ENCODE peak calls at places on chromosome 11, in four cellular contexts. S is cerebellar nuclear complex, P is WTC11, L is fibroblast of lung. Y is an unnamed sample.

GRCh38 chr11:73218106-73218829 is at the start of gene P2RY2:
- DNase-seq in S (no peak), P (peak; percentile 80), L (no peak), Y (peak; percentile 27)

GRCh38 chr11:47144541-47144940 is 32.1 kb downstream of the ARFGAP2 start:
- DNase-seq in S (no peak), P (no peak), L (no peak), Y (no peak)

GRCh38 chr11:20367313-20367948 is 3.9 kb downstream of the HTATIP2 start:
- DNase-seq in S (no peak), P (no peak), L (peak; percentile 92), Y (peak; percentile 91)

GRCh38 chr11:134951305-134951700 is 539.3 kb upstream of the B3GAT1 start:
- DNase-seq in S (no peak), P (no peak), L (peak; percentile 67), Y (peak; percentile 68)

GRCh38 chr11:2201542-2201941 is 29.9 kb upstream of the TH start:
- DNase-seq in S (no peak), P (no peak), L (no peak), Y (no peak)

GRCh38 chr11:134045799-134046635 is 22.9 kb upstream of the JAM3 start:
- DNase-seq in S (no peak), P (peak; percentile 59), L (no peak), Y (no peak)

GRCh38 chr11:119772581-119772980 is 43.6 kb upstream of the NECTIN1 start:
- DNase-seq in S (no peak), P (no peak), L (no peak), Y (no peak)

GRCh38 chr11:8959546-8960166 is 4.6 kb downstream of the TMEM9B start:
- DNase-seq in S (peak; percentile 7), P (peak; percentile 16), L (peak; percentile 89), Y (peak; percentile 91)

GRCh38 chr11:35932641-35933571 is 11.0 kb upstream of the LDLRAD3 start:
- DNase-seq in S (no peak), P (no peak), L (peak; percentile 35), Y (peak; percentile 54)

GRCh38 chr11:73397468-73398131 is 21.4 kb downstream of the RELT start:
- DNase-seq in S (no peak), P (no peak), L (no peak), Y (no peak)

GRCh38 chr11:3989251-3989650 is 105.3 kb upstream of the RRM1 start:
- DNase-seq in S (no peak), P (peak; percentile 62), L (peak; percentile 20), Y (no peak)

GRCh38 chr11:26992031-26992541 is 1.8 kb upstream of the FIBIN start:
- DNase-seq in S (no peak), P (no peak), L (peak; percentile 96), Y (peak; percentile 96)

GRCh38 chr11:64644348-64645242 is 53.6 kb downstream of the SLC22A12 start:
- DNase-seq in S (no peak), P (peak; percentile 51), L (no peak), Y (no peak)

GRCh38 chr11:33699515-33700424 is 856 bp downstream of the C11orf91 start:
- DNase-seq in S (no peak), P (no peak), L (no peak), Y (peak; percentile 51)

GRCh38 chr11:98358551-98358950 is 662.2 kb upstream of the CNTN5 start:
- DNase-seq in S (no peak), P (no peak), L (no peak), Y (no peak)

GRCh38 chr11:2789331-2789730 is 89.5 kb upstream of the KCNQ1OT1 start:
- DNase-seq in S (no peak), P (peak; percentile 4), L (no peak), Y (no peak)

GRCh38 chr11:119065369-119065768 is 2.2 kb upstream of the VPS11 start:
- DNase-seq in S (no peak), P (peak; percentile 32), L (peak; percentile 44), Y (peak; percentile 59)

GRCh38 chr11:89477175-89477574 is 14.0 kb downstream of the NOX4 start:
- DNase-seq in S (no peak), P (peak; percentile 63), L (no peak), Y (no peak)

GRCh38 chr11:131748146-131749050 is 378.0 kb downstream of the NTM start:
- DNase-seq in S (peak; percentile 75), P (peak; percentile 74), L (peak; percentile 77), Y (peak; percentile 93)

GRCh38 chr11:104098132-104098531 is 61.7 kb downstream of the DDI1 start:
- DNase-seq in S (no peak), P (no peak), L (no peak), Y (no peak)

GRCh38 chr11:12408156-12408770 is 30.9 kb downstream of the PARVA start:
- DNase-seq in S (no peak), P (no peak), L (no peak), Y (no peak)

GRCh38 chr11:981764-982163 is 54.8 kb downstream of the MUC6 start:
- DNase-seq in S (no peak), P (no peak), L (no peak), Y (no peak)

GRCh38 chr11:540583-541432 is 3.5 kb downstream of the LRRC56 start:
- DNase-seq in S (no peak), P (no peak), L (no peak), Y (no peak)

GRCh38 chr11:74647404-74647803 is 55.0 kb downstream of the POLD3 start:
- DNase-seq in S (no peak), P (no peak), L (peak; percentile 61), Y (peak; percentile 21)

GRCh38 chr11:65436412-65437032 is 13.9 kb downstream of the NEAT1 start:
- DNase-seq in S (no peak), P (no peak), L (no peak), Y (peak; percentile 54)

GRCh38 chr11:118670063-118670462 is 9.4 kb downstream of the TREH start:
- DNase-seq in S (no peak), P (no peak), L (no peak), Y (no peak)

GRCh38 chr11:57094206-57094940 is 87.4 kb upstream of the LRRC55 start:
- DNase-seq in S (no peak), P (no peak), L (no peak), Y (peak; percentile 19)

GRCh38 chr11:102912482-102912830 is 37.7 kb upstream of the MMP12 start:
- DNase-seq in S (no peak), P (no peak), L (no peak), Y (no peak)

GRCh38 chr11:118607401-118608267 is at the start of gene PHLDB1:
- DNase-seq in S (no peak), P (peak; percentile 57), L (peak; percentile 78), Y (peak; percentile 79)

GRCh38 chr11:74684661-74685060 is 46.6 kb downstream of the CHRDL2 start:
- DNase-seq in S (no peak), P (no peak), L (no peak), Y (no peak)

GRCh38 chr11:122115520-122116343 is at the start of gene BLID:
- DNase-seq in S (no peak), P (peak; percentile 79), L (peak; percentile 44), Y (peak; percentile 65)

GRCh38 chr11:111440416-111441205 is 61.5 kb upstream of the POU2AF1 start:
- DNase-seq in S (no peak), P (no peak), L (no peak), Y (no peak)

GRCh38 chr11:104893876-104894275 is 4.4 kb downstream of the CASP12 start:
- DNase-seq in S (no peak), P (no peak), L (no peak), Y (no peak)

GRCh38 chr11:133840479-133840941 is 4.8 kb downstream of the SPATA19 start:
- DNase-seq in S (no peak), P (no peak), L (no peak), Y (no peak)

GRCh38 chr11:1765871-1766718 is 2.4 kb upstream of the CTSD start:
- DNase-seq in S (no peak), P (peak; percentile 73), L (no peak), Y (no peak)

GRCh38 chr11:118679483-118679882 is at the start of gene TREH:
- DNase-seq in S (peak; percentile 24), P (no peak), L (no peak), Y (no peak)

GRCh38 chr11:63670077-63670737 is 969 bp downstream of the ATL3 start:
- DNase-seq in S (no peak), P (no peak), L (peak; percentile 71), Y (peak; percentile 38)

GRCh38 chr11:35671396-35672127 is 9.0 kb downstream of the TRIM44 start:
- DNase-seq in S (no peak), P (no peak), L (no peak), Y (no peak)

Y was measured in cardiac fibroblast.